ENCODE peak calls at places on chromosomes 1 and 21, in four cellular contexts. One of them, this sample, is unnamed.

GRCh38 chr1:155648207-155649147 is 38.5 kb downstream of the MSTO1 start:
- DNase-seq in stimulated activated CD4-positive, alpha-beta T cell treated with anti-CD3 and anti-CD28 coated beads, TNF-alpha, amount 100 ng/mL, for 24 hours: no peak
- DNase-seq in endothelial cell: peak; percentile 7
- DNase-seq in NCI-H2081: no peak
- DNase-seq in this sample: no peak

GRCh38 chr1:51666463-51666862 is 49.6 kb downstream of the OSBPL9 start:
- DNase-seq in stimulated activated CD4-positive, alpha-beta T cell treated with anti-CD3 and anti-CD28 coated beads, TNF-alpha, amount 100 ng/mL, for 24 hours: no peak
- DNase-seq in endothelial cell: no peak
- DNase-seq in NCI-H2081: no peak
- DNase-seq in this sample: no peak

GRCh38 chr21:29640233-29640554 is 299.6 kb downstream of the GRIK1 start:
- DNase-seq in stimulated activated CD4-positive, alpha-beta T cell treated with anti-CD3 and anti-CD28 coated beads, TNF-alpha, amount 100 ng/mL, for 24 hours: no peak
- DNase-seq in endothelial cell: no peak
- DNase-seq in NCI-H2081: no peak
- DNase-seq in this sample: no peak

GRCh38 chr1:44524180-44524579 is 119.1 kb downstream of the RNF220 start:
- DNase-seq in stimulated activated CD4-positive, alpha-beta T cell treated with anti-CD3 and anti-CD28 coated beads, TNF-alpha, amount 100 ng/mL, for 24 hours: no peak
- DNase-seq in endothelial cell: peak; percentile 62
- DNase-seq in NCI-H2081: no peak
- DNase-seq in this sample: no peak

GRCh38 chr1:33055210-33055991 is 18.7 kb upstream of the AK2 start:
- DNase-seq in stimulated activated CD4-positive, alpha-beta T cell treated with anti-CD3 and anti-CD28 coated beads, TNF-alpha, amount 100 ng/mL, for 24 hours: no peak
- DNase-seq in endothelial cell: peak; percentile 67
- DNase-seq in NCI-H2081: peak; percentile 40
- DNase-seq in this sample: peak; percentile 75

GRCh38 chr1:215637041-215637573 is 70.0 kb downstream of the KCTD3 start:
- DNase-seq in stimulated activated CD4-positive, alpha-beta T cell treated with anti-CD3 and anti-CD28 coated beads, TNF-alpha, amount 100 ng/mL, for 24 hours: no peak
- DNase-seq in endothelial cell: no peak
- DNase-seq in NCI-H2081: no peak
- DNase-seq in this sample: no peak

GRCh38 chr1:192669174-192669573 is 33.2 kb downstream of the RGS13 start:
- DNase-seq in stimulated activated CD4-positive, alpha-beta T cell treated with anti-CD3 and anti-CD28 coated beads, TNF-alpha, amount 100 ng/mL, for 24 hours: no peak
- DNase-seq in endothelial cell: no peak
- DNase-seq in NCI-H2081: no peak
- DNase-seq in this sample: no peak

GRCh38 chr1:109756848-109757521 is 6.7 kb downstream of the EPS8L3 start:
- DNase-seq in stimulated activated CD4-positive, alpha-beta T cell treated with anti-CD3 and anti-CD28 coated beads, TNF-alpha, amount 100 ng/mL, for 24 hours: no peak
- DNase-seq in endothelial cell: no peak
- DNase-seq in NCI-H2081: no peak
- DNase-seq in this sample: no peak

GRCh38 chr21:15255359-15256157 is 190.8 kb upstream of the NRIP1 start:
- DNase-seq in stimulated activated CD4-positive, alpha-beta T cell treated with anti-CD3 and anti-CD28 coated beads, TNF-alpha, amount 100 ng/mL, for 24 hours: no peak
- DNase-seq in endothelial cell: no peak
- DNase-seq in NCI-H2081: no peak
- DNase-seq in this sample: no peak

GRCh38 chr1:167562697-167563096 is 9.1 kb upstream of the CREG1 start:
- DNase-seq in stimulated activated CD4-positive, alpha-beta T cell treated with anti-CD3 and anti-CD28 coated beads, TNF-alpha, amount 100 ng/mL, for 24 hours: no peak
- DNase-seq in endothelial cell: no peak
- DNase-seq in NCI-H2081: no peak
- DNase-seq in this sample: no peak

GRCh38 chr1:214808845-214809460 is 206.0 kb downstream of the CENPF start:
- DNase-seq in stimulated activated CD4-positive, alpha-beta T cell treated with anti-CD3 and anti-CD28 coated beads, TNF-alpha, amount 100 ng/mL, for 24 hours: no peak
- DNase-seq in endothelial cell: peak; percentile 3
- DNase-seq in NCI-H2081: no peak
- DNase-seq in this sample: no peak

GRCh38 chr1:5111581-5111980 is 457.2 kb downstream of the AJAP1 start:
- DNase-seq in stimulated activated CD4-positive, alpha-beta T cell treated with anti-CD3 and anti-CD28 coated beads, TNF-alpha, amount 100 ng/mL, for 24 hours: no peak
- DNase-seq in endothelial cell: no peak
- DNase-seq in NCI-H2081: no peak
- DNase-seq in this sample: no peak

GRCh38 chr21:41958886-41959563 is 5.2 kb upstream of the C2CD2 start:
- DNase-seq in stimulated activated CD4-positive, alpha-beta T cell treated with anti-CD3 and anti-CD28 coated beads, TNF-alpha, amount 100 ng/mL, for 24 hours: no peak
- DNase-seq in endothelial cell: no peak
- DNase-seq in NCI-H2081: no peak
- DNase-seq in this sample: no peak

GRCh38 chr1:214123061-214123784 is 135.4 kb downstream of the PROX1 start:
- DNase-seq in stimulated activated CD4-positive, alpha-beta T cell treated with anti-CD3 and anti-CD28 coated beads, TNF-alpha, amount 100 ng/mL, for 24 hours: no peak
- DNase-seq in endothelial cell: peak; percentile 51
- DNase-seq in NCI-H2081: peak; percentile 85
- DNase-seq in this sample: no peak